ENCODE peak calls at places on chromosomes 11 and 22, in seven cellular contexts. One of them, this sample, is unnamed. For H3K27me3, the result is how much of the 10 kb centered on the place peaks cover.

GRCh38 chr11:67292671-67293070 is 3.6 kb downstream of the ANKRD13D start:
- DNase-seq in lower lobe of right lung: no peak
- DNase-seq in heart left ventricle: no peak
- DNase-seq in astrocyte: no peak
- DNase-seq in tibial nerve: no peak
- DNase-seq in effector memory CD4-positive, alpha-beta T cell: no peak
- DNase-seq in ascending aorta: no peak
- DNase-seq in this sample: no peak

GRCh38 chr11:14318581-14318981 is 40.4 kb downstream of the RRAS2 start:
- DNase-seq in tibial nerve: no peak
- DNase-seq in ascending aorta: no peak
- DNase-seq in astrocyte: peak
- DNase-seq in heart left ventricle: no peak
- DNase-seq in lower lobe of right lung: no peak
- DNase-seq in effector memory CD4-positive, alpha-beta T cell: no peak
- DNase-seq in this sample: no peak

GRCh38 chr22:40525250-40525884 is 111.2 kb downstream of the MRTFA start:
- DNase-seq in lower lobe of right lung: peak
- DNase-seq in effector memory CD4-positive, alpha-beta T cell: peak
- DNase-seq in heart left ventricle: peak
- DNase-seq in astrocyte: no peak
- DNase-seq in tibial nerve: peak
- DNase-seq in ascending aorta: no peak
- DNase-seq in this sample: peak

GRCh38 chr11:10862446-10862845 is 4.6 kb upstream of the ZBED5 start:
- DNase-seq in lower lobe of right lung: no peak
- DNase-seq in tibial nerve: no peak
- DNase-seq in astrocyte: no peak
- DNase-seq in ascending aorta: no peak
- DNase-seq in effector memory CD4-positive, alpha-beta T cell: no peak
- DNase-seq in heart left ventricle: no peak
- DNase-seq in this sample: no peak

GRCh38 chr22:16965083-16965482 is 42.9 kb downstream of the GAB4 start:
- DNase-seq in ascending aorta: no peak
- DNase-seq in effector memory CD4-positive, alpha-beta T cell: no peak
- DNase-seq in lower lobe of right lung: no peak
- DNase-seq in tibial nerve: no peak
- DNase-seq in astrocyte: no peak
- DNase-seq in heart left ventricle: no peak
- DNase-seq in this sample: no peak

GRCh38 chr11:75549370-75549958 is 12.6 kb upstream of the SERPINH1 start:
- DNase-seq in effector memory CD4-positive, alpha-beta T cell: no peak
- DNase-seq in ascending aorta: no peak
- DNase-seq in astrocyte: no peak
- DNase-seq in tibial nerve: no peak
- DNase-seq in lower lobe of right lung: no peak
- DNase-seq in heart left ventricle: no peak
- DNase-seq in this sample: no peak

GRCh38 chr11:23425379-23425778 is 565.1 kb upstream of the CCDC179 start:
- DNase-seq in effector memory CD4-positive, alpha-beta T cell: no peak
- DNase-seq in heart left ventricle: no peak
- DNase-seq in lower lobe of right lung: no peak
- DNase-seq in tibial nerve: no peak
- DNase-seq in astrocyte: no peak
- DNase-seq in ascending aorta: no peak
- DNase-seq in this sample: no peak

GRCh38 chr11:79676396-79676795 is 235.6 kb upstream of the TENM4 start:
- DNase-seq in astrocyte: no peak
- DNase-seq in tibial nerve: no peak
- DNase-seq in lower lobe of right lung: no peak
- DNase-seq in effector memory CD4-positive, alpha-beta T cell: no peak
- DNase-seq in ascending aorta: no peak
- DNase-seq in heart left ventricle: no peak
- DNase-seq in this sample: no peak

GRCh38 chr22:23237201-23237798 is 57.0 kb downstream of the BCR start:
- DNase-seq in astrocyte: peak
- DNase-seq in tibial nerve: peak
- DNase-seq in lower lobe of right lung: no peak
- DNase-seq in effector memory CD4-positive, alpha-beta T cell: no peak
- DNase-seq in heart left ventricle: peak
- DNase-seq in ascending aorta: no peak
- DNase-seq in this sample: no peak

GRCh38 chr11:105732611-105733010 is 122.7 kb downstream of the GRIA4 start:
- DNase-seq in ascending aorta: no peak
- DNase-seq in astrocyte: no peak
- DNase-seq in heart left ventricle: no peak
- DNase-seq in lower lobe of right lung: no peak
- DNase-seq in effector memory CD4-positive, alpha-beta T cell: no peak
- DNase-seq in tibial nerve: no peak
- DNase-seq in this sample: no peak

GRCh38 chr11:72574046-72574445 is 100.2 kb downstream of the PDE2A start:
- DNase-seq in lower lobe of right lung: no peak
- DNase-seq in heart left ventricle: no peak
- DNase-seq in astrocyte: no peak
- DNase-seq in effector memory CD4-positive, alpha-beta T cell: no peak
- DNase-seq in tibial nerve: no peak
- DNase-seq in ascending aorta: no peak
- DNase-seq in this sample: no peak

GRCh38 chr22:42766860-42767259 is 46.2 kb upstream of the A4GALT start:
- DNase-seq in tibial nerve: no peak
- DNase-seq in effector memory CD4-positive, alpha-beta T cell: no peak
- DNase-seq in lower lobe of right lung: peak
- DNase-seq in ascending aorta: no peak
- DNase-seq in astrocyte: no peak
- DNase-seq in heart left ventricle: peak
- DNase-seq in this sample: no peak

GRCh38 chr11:129814244-129814992 is 1.2 kb upstream of the TMEM45B start:
- DNase-seq in ascending aorta: no peak
- DNase-seq in tibial nerve: no peak
- DNase-seq in lower lobe of right lung: no peak
- DNase-seq in effector memory CD4-positive, alpha-beta T cell: peak
- DNase-seq in heart left ventricle: no peak
- DNase-seq in astrocyte: no peak
- DNase-seq in this sample: peak

GRCh38 chr11:23539556-23539955 is 679.3 kb upstream of the CCDC179 start:
- DNase-seq in effector memory CD4-positive, alpha-beta T cell: no peak
- DNase-seq in tibial nerve: no peak
- DNase-seq in astrocyte: peak
- DNase-seq in ascending aorta: no peak
- DNase-seq in heart left ventricle: no peak
- DNase-seq in lower lobe of right lung: no peak
- DNase-seq in this sample: no peak

DNA sequence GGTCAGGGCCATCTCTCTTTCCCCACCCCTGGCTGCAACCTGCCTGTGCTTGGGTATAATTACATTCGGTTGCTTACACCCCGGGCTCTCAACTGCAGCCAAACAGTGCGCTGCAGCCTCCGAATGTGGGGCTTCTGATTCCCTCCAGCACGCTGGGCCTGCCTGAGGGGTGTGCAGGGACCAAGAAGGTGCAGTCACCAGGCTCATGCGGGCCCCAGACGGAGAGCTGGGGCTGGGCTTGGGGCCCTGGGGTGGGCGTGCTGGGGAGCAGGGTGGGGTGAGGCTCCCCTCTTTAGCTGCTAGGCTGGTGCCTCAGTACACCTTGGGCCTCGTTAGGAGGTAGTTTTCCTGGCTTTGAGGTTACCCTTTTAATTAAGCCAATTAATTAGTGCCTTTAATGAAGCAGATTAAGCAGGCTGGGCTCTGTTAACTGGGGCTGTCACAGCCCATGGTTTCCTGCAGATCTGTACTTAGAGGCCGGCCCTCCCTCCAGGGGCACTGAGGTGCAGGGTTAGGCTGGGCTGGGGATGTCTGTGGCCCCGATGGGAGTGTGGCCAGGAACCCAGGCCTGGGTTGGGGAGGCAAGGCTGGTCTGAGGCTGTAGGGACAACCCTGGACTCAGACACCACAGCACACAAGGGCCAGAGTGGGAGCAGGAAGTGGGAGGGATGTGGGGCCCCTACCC is 17.3 kb downstream of the FLRT1 start:
- DNase-seq in effector memory CD4-positive, alpha-beta T cell: no peak
- DNase-seq in ascending aorta: no peak
- DNase-seq in heart left ventricle: no peak
- DNase-seq in lower lobe of right lung: no peak
- DNase-seq in astrocyte: no peak
- DNase-seq in tibial nerve: no peak
- DNase-seq in this sample: no peak
- H3K27me3 ChIP-seq in effector memory CD4-positive, alpha-beta T cell: under half
- H3K27me3 ChIP-seq in ascending aorta: under half
- H3K27me3 ChIP-seq in heart left ventricle: under half
- H3K27me3 ChIP-seq in lower lobe of right lung: under half
- H3K27me3 ChIP-seq in astrocyte: under half
- H3K27me3 ChIP-seq in tibial nerve: under half
- H3K27me3 ChIP-seq in this sample: under half

DNA sequence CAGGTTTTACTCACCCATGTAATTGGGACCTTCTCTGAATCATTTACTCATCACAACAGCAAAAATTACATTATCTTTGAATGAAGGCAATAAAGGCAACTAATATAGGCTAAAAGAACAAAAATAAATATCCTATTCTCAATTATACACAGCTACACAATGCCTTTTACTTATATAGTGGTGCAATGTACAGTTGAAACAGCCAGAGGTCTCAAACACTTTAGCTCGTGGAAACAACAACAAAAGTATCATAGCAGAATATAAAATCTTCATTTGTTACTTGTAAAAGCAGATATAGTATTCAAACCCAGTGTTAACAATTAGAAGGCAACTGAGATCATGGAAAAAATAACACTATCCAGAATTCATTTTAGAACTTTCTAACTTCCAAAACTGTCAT is 20.6 kb upstream of the CCDC34 start:
- DNase-seq in tibial nerve: no peak
- DNase-seq in astrocyte: no peak
- DNase-seq in effector memory CD4-positive, alpha-beta T cell: no peak
- DNase-seq in lower lobe of right lung: no peak
- DNase-seq in ascending aorta: no peak
- DNase-seq in heart left ventricle: no peak
- DNase-seq in this sample: no peak
- H3K27ac ChIP-seq in tibial nerve: no peak
- H3K27ac ChIP-seq in astrocyte: no peak
- H3K27ac ChIP-seq in effector memory CD4-positive, alpha-beta T cell: no peak
- H3K27ac ChIP-seq in lower lobe of right lung: no peak
- H3K27ac ChIP-seq in ascending aorta: no peak
- H3K27ac ChIP-seq in heart left ventricle: no peak
- H3K27ac ChIP-seq in this sample: no peak

GRCh38 chr22:19626042-19626560 is 88.2 kb upstream of the SEPTIN5 start:
- DNase-seq in astrocyte: no peak
- DNase-seq in heart left ventricle: no peak
- DNase-seq in ascending aorta: no peak
- DNase-seq in lower lobe of right lung: no peak
- DNase-seq in effector memory CD4-positive, alpha-beta T cell: no peak
- DNase-seq in tibial nerve: no peak
- DNase-seq in this sample: no peak

GRCh38 chr22:19628038-19628776 is 86.1 kb upstream of the SEPTIN5 start:
- DNase-seq in astrocyte: no peak
- DNase-seq in heart left ventricle: no peak
- DNase-seq in ascending aorta: no peak
- DNase-seq in lower lobe of right lung: no peak
- DNase-seq in tibial nerve: no peak
- DNase-seq in effector memory CD4-positive, alpha-beta T cell: no peak
- DNase-seq in this sample: no peak

GRCh38 chr22:19626666-19627065 is 87.6 kb upstream of the SEPTIN5 start:
- DNase-seq in ascending aorta: no peak
- DNase-seq in heart left ventricle: no peak
- DNase-seq in astrocyte: no peak
- DNase-seq in tibial nerve: no peak
- DNase-seq in lower lobe of right lung: no peak
- DNase-seq in effector memory CD4-positive, alpha-beta T cell: no peak
- DNase-seq in this sample: no peak

GRCh38 chr22:19622061-19622441 is 92.3 kb upstream of the SEPTIN5 start:
- DNase-seq in tibial nerve: no peak
- DNase-seq in astrocyte: no peak
- DNase-seq in lower lobe of right lung: no peak
- DNase-seq in effector memory CD4-positive, alpha-beta T cell: no peak
- DNase-seq in ascending aorta: no peak
- DNase-seq in heart left ventricle: no peak
- DNase-seq in this sample: no peak

DNA sequence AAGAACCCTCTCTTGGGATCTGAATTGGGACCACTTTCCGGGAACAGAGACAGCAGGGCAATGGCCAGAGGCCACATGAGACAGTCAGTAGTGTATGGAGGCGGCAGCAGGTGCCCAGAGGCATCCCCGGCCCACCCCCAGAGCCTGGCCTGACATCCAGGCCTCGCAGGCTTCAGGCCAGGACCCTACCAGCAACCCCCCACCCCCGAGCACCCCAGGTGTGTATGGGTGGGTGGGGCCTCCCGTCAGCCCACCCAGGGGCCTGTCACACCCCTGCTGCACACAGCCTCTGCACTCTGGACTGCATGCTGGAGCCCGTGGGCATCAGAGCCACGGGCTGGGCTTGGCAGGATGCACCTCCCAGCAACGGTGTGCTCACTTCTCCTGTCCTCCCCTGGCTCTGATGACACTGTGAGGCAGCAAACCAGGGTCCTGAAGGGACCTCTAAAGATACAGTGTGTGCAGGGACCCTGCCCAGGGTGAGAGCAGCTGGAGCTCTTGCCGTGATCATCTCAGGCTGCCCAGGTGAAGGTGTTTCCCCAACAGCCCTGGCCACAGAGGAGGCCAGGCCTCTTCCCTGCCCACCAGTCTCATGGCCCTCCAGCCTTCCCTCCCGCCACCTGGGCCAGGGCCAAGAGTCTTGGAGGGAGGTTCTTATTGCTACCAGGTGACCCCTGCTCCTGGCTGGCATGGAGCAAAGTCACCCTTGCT is 88.8 kb upstream of the SEPTIN5 start:
- DNase-seq in heart left ventricle: no peak
- DNase-seq in tibial nerve: no peak
- DNase-seq in astrocyte: no peak
- DNase-seq in effector memory CD4-positive, alpha-beta T cell: no peak
- DNase-seq in lower lobe of right lung: no peak
- DNase-seq in ascending aorta: no peak
- DNase-seq in this sample: no peak
- H3K27me3 ChIP-seq in heart left ventricle: under half
- H3K27me3 ChIP-seq in tibial nerve: under half
- H3K27me3 ChIP-seq in astrocyte: under half
- H3K27me3 ChIP-seq in effector memory CD4-positive, alpha-beta T cell: under half
- H3K27me3 ChIP-seq in lower lobe of right lung: under half
- H3K27me3 ChIP-seq in ascending aorta: under half
- H3K27me3 ChIP-seq in this sample: under half

GRCh38 chr11:120556841-120557240 is 45.3 kb downstream of the GRIK4 start:
- DNase-seq in heart left ventricle: no peak
- DNase-seq in ascending aorta: no peak
- DNase-seq in effector memory CD4-positive, alpha-beta T cell: no peak
- DNase-seq in lower lobe of right lung: peak
- DNase-seq in astrocyte: no peak
- DNase-seq in tibial nerve: no peak
- DNase-seq in this sample: no peak

GRCh38 chr11:120555433-120555773 is 43.9 kb downstream of the GRIK4 start:
- DNase-seq in ascending aorta: no peak
- DNase-seq in astrocyte: no peak
- DNase-seq in effector memory CD4-positive, alpha-beta T cell: no peak
- DNase-seq in tibial nerve: no peak
- DNase-seq in lower lobe of right lung: no peak
- DNase-seq in heart left ventricle: no peak
- DNase-seq in this sample: no peak

GRCh38 chr11:120554771-120555432 is 43.4 kb downstream of the GRIK4 start:
- DNase-seq in effector memory CD4-positive, alpha-beta T cell: no peak
- DNase-seq in ascending aorta: no peak
- DNase-seq in astrocyte: peak
- DNase-seq in tibial nerve: no peak
- DNase-seq in lower lobe of right lung: no peak
- DNase-seq in heart left ventricle: no peak
- DNase-seq in this sample: no peak

GRCh38 chr11:120561286-120561685 is 49.7 kb downstream of the GRIK4 start:
- DNase-seq in ascending aorta: no peak
- DNase-seq in lower lobe of right lung: no peak
- DNase-seq in astrocyte: no peak
- DNase-seq in effector memory CD4-positive, alpha-beta T cell: no peak
- DNase-seq in heart left ventricle: no peak
- DNase-seq in tibial nerve: no peak
- DNase-seq in this sample: no peak

GRCh38 chr11:120558754-120559431 is 47.3 kb downstream of the GRIK4 start:
- DNase-seq in astrocyte: no peak
- DNase-seq in effector memory CD4-positive, alpha-beta T cell: no peak
- DNase-seq in ascending aorta: no peak
- DNase-seq in tibial nerve: no peak
- DNase-seq in lower lobe of right lung: no peak
- DNase-seq in heart left ventricle: no peak
- DNase-seq in this sample: no peak
- H3K27ac ChIP-seq in astrocyte: no peak
- H3K27ac ChIP-seq in effector memory CD4-positive, alpha-beta T cell: no peak
- H3K27ac ChIP-seq in ascending aorta: no peak
- H3K27ac ChIP-seq in tibial nerve: no peak
- H3K27ac ChIP-seq in lower lobe of right lung: no peak
- H3K27ac ChIP-seq in heart left ventricle: no peak
- H3K27ac ChIP-seq in this sample: no peak